ENCODE peak calls at places on chromosomes 16 and 17, in seven cellular contexts. A is aorta, T is AG04450, M is pancreas, Y is neural progenitor cell, F is sigmoid colon, J is A549. I is an unnamed sample.

GRCh38 chr16:88060524-88061219 is 109.4 kb downstream of the BANP start:
- DNase-seq in A (peak; percentile 38), T (no peak), M (no peak), Y (peak; percentile 1), F (no peak), J (no peak), I (no peak)

GRCh38 chr16:695355-696089 is 5.3 kb upstream of the WDR24 start:
- DNase-seq in A (no peak), T (no peak), M (no peak), Y (peak; percentile 60), F (no peak), J (peak; percentile 78), I (no peak)

GRCh38 chr17:21001813-21002221 is 41.0 kb downstream of the USP22 start:
- DNase-seq in A (no peak), T (no peak), M (no peak), Y (no peak), F (no peak), J (no peak), I (no peak)

GRCh38 chr16:20510323-20510722 is 59.0 kb downstream of the ACSM2A start:
- DNase-seq in A (no peak), T (no peak), M (no peak), Y (no peak), F (no peak), J (no peak), I (peak; percentile 14)

GRCh38 chr16:89958068-89958467 is 9.5 kb downstream of the DEF8 start:
- DNase-seq in A (peak; percentile 73), T (no peak), M (peak; percentile 34), Y (peak; percentile 58), F (no peak), J (peak; percentile 66), I (peak; percentile 45)

GRCh38 chr16:79143026-79143425 is 457.5 kb downstream of the MAF start:
- DNase-seq in A (no peak), T (no peak), M (no peak), Y (no peak), F (no peak), J (no peak), I (no peak)

GRCh38 chr16:16033208-16033717 is 83.8 kb downstream of the ABCC1 start:
- DNase-seq in A (no peak), T (no peak), M (no peak), Y (no peak), F (no peak), J (no peak), I (no peak)

GRCh38 chr16:24906901-24907300 is 61.1 kb downstream of the SLC5A11 start:
- DNase-seq in A (no peak), T (no peak), M (no peak), Y (no peak), F (peak; percentile 40), J (no peak), I (no peak)

GRCh38 chr17:48835971-48836370 is 5.1 kb downstream of the CALCOCO2 start:
- DNase-seq in A (no peak), T (no peak), M (no peak), Y (no peak), F (no peak), J (no peak), I (no peak)

GRCh38 chr16:20862162-20862960 is 37.8 kb downstream of the DCUN1D3 start:
- DNase-seq in A (no peak), T (no peak), M (no peak), Y (no peak), F (no peak), J (no peak), I (no peak)

DNA sequence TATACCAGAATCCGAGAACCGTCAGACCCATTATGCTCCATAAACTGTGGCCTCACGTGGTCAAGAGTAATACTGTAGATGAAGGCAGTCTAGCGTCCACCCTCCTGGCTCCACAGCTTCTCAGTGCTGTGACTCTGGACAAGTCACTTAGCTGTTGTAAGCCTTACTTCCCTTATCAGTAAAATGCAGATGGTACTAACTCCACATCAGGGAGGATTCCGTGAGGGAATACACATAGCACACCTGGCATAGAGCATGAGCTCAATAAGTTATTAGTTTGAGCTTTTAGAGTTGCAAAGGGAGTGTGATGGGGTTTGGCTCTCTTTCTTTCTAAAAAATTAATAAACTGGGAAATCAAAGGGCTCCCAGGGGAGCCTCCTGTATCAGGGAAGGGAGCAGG is 49.9 kb downstream of the CDYL2 start:
- DNase-seq in A (no peak), T (no peak), M (no peak), Y (no peak), F (no peak), J (no peak), I (no peak)
- H3K9me3 ChIP-seq in A (no peaks in the 10 kb centered on the region), T (no peaks in the 10 kb centered on the region), M (no peaks in the 10 kb centered on the region), Y (no peaks in the 10 kb centered on the region), F (no peaks in the 10 kb centered on the region), J (no peaks in the 10 kb centered on the region), I (no peaks in the 10 kb centered on the region)

DNA sequence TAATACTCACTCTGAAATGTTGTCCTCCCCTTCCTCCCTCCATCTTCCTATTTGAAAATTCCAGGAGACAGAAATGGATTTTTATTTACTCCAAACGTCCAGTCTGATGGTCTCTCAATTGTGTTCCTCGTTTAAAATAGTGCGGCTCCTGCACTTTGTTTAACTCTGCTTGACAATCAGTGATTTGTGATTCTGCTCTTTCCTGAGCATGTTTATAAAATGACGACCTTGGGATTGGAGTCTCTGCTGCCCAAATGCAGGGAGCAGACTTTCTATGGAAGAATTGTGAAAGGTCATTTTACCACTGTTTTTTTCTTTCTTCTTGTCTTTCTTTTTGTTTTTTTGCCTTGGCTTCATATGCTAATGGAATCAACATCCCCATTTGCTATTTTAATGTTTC is 376.6 kb downstream of the CDH11 start:
- DNase-seq in A (no peak), T (no peak), M (no peak), Y (no peak), F (no peak), J (no peak), I (no peak)
- H3K9me3 ChIP-seq in A (no peaks in the 10 kb centered on the region), T (no peaks in the 10 kb centered on the region), M (no peaks in the 10 kb centered on the region), Y (no peaks in the 10 kb centered on the region), F (no peaks in the 10 kb centered on the region), J (no peaks in the 10 kb centered on the region), I (no peaks in the 10 kb centered on the region)

DNA sequence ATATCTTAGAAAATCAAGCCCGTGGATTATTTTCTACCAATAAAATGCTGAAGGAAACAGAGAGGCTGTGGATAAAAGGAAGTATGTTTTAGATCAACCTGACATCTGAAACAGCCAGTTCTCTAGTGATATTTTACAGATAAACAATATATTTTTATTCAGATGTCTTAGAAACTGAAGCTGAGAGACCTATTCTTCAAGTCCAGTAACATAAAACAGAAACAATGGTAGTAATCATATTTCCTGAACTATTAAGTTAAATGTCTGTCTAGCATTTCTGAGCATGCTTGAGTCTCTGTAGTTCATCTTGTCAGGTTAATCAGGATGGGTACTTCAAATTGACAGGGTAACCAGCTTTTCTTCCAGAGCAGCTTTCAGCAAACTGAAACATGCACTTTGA is 449.6 kb upstream of the TOM1L1 start:
- DNase-seq in A (no peak), T (no peak), M (no peak), Y (no peak), F (no peak), J (no peak), I (no peak)
- H3K9me3 ChIP-seq in A (peaks cover 1% of the 10 kb centered on the region), T (peaks cover 9% of the 10 kb centered on the region), M (no peaks in the 10 kb centered on the region), Y (peaks cover 24% of the 10 kb centered on the region), F (no peaks in the 10 kb centered on the region), J (peaks cover 22% of the 10 kb centered on the region), I (peaks cover 9% of the 10 kb centered on the region)

DNA sequence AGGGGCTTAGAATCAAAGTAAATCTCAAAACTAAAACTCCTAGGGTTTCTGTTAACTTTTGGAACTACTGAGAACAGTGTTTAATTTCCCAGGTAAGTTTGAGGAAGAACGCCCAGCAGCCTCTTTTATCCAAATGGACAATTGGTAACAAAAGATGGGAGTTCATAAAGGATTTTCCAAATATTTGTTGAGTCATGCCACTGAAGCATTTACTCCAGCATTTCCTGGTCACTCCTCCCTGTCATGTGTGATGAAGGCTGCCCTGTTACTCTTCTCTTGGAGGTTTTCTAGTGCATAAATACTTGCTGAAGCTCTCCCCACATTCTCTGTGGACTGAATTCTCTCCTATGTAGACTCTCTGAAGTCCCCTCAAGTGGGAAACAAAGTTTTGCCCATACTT is 16.5 kb downstream of the ZNF75A start:
- DNase-seq in A (no peak), T (no peak), M (no peak), Y (no peak), F (no peak), J (peak; percentile 40), I (no peak)
- H3K9me3 ChIP-seq in A (peaks cover 16% of the 10 kb centered on the region), T (peaks cover 36% of the 10 kb centered on the region), M (peaks cover 5% of the 10 kb centered on the region), Y (peaks cover 35% of the 10 kb centered on the region), F (peaks cover 51% of the 10 kb centered on the region), J (peaks cover 97% of the 10 kb centered on the region), I (peaks cover 59% of the 10 kb centered on the region)

GRCh38 chr17:66934040-66934439 is 30.5 kb upstream of the CACNG4 start:
- DNase-seq in A (no peak), T (no peak), M (no peak), Y (no peak), F (peak; percentile 10), J (no peak), I (no peak)
- H3K9me3 ChIP-seq in A (peaks cover 2% of the 10 kb centered on the region), T (peaks cover 10% of the 10 kb centered on the region), M (no peaks in the 10 kb centered on the region), Y (no peaks in the 10 kb centered on the region), F (no peaks in the 10 kb centered on the region), J (peaks cover 7% of the 10 kb centered on the region), I (no peaks in the 10 kb centered on the region)

GRCh38 chr16:60636117-60636516 is 1400.1 kb downstream of the CDH8 start:
- DNase-seq in A (no peak), T (no peak), M (no peak), Y (no peak), F (no peak), J (no peak), I (no peak)

GRCh38 chr16:60642956-60643355 is 1393.3 kb downstream of the CDH8 start:
- DNase-seq in A (no peak), T (no peak), M (no peak), Y (no peak), F (no peak), J (no peak), I (no peak)

GRCh38 chr16:60640038-60640437 is 1396.2 kb downstream of the CDH8 start:
- DNase-seq in A (no peak), T (no peak), M (no peak), Y (no peak), F (no peak), J (no peak), I (no peak)

GRCh38 chr16:60645541-60645940 is 1390.7 kb downstream of the CDH8 start:
- DNase-seq in A (no peak), T (no peak), M (no peak), Y (no peak), F (no peak), J (no peak), I (no peak)

DNA sequence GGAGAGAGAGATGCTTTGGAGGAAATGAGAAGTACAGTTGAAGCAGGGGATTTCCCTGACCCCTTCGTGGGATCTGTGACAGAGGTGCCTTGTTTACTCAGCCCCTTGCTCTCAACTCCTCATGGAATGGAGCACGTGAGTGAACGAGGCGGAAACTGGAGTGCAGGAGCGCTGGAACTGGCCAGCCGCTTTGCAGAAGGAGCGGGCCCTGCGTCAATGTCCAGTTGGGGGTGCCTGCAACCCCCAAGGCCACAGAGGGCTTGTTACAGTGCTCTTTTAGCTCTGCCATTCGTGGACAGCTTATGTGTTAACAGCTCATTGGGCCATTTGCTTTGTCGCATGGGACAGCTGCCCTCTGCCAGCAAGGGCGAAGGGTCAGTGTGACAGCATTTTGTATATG is 1395.2 kb downstream of the CDH8 start:
- DNase-seq in A (no peak), T (no peak), M (no peak), Y (no peak), F (no peak), J (no peak), I (no peak)
- H3K9me3 ChIP-seq in A (no peaks in the 10 kb centered on the region), T (peaks cover 14% of the 10 kb centered on the region), M (no peaks in the 10 kb centered on the region), Y (no peaks in the 10 kb centered on the region), F (no peaks in the 10 kb centered on the region), J (no peaks in the 10 kb centered on the region), I (peaks cover 6% of the 10 kb centered on the region)

I was measured in heart right ventricle.